ENCODE peak calls at places on chromosomes 11 and 22, in five cellular contexts. V is AG09309, N is A549, F is HCT116, K is psoas muscle. Z is an unnamed sample.

GRCh38 chr11:86674965-86675364 is 2.5 kb upstream of the ME3 start:
- DNase-seq in N (no peak), K (no peak), F (no peak), V (no peak), Z (no peak)

GRCh38 chr11:17972987-17973386 is 39.9 kb downstream of the SERGEF start:
- DNase-seq in K (peak; percentile 64), V (peak; percentile 85), F (peak; percentile 60), N (peak; percentile 62), Z (peak; percentile 87)

GRCh38 chr11:61896665-61897386 is 5.5 kb upstream of the FADS3 start:
- DNase-seq in N (no peak), V (no peak), K (no peak), F (no peak), Z (no peak)

GRCh38 chr11:44753965-44754645 is 27.3 kb downstream of the TSPAN18 start:
- DNase-seq in N (no peak), F (no peak), V (no peak), K (no peak), Z (no peak)

GRCh38 chr22:46052331-46052771 is 75.4 kb upstream of the WNT7B start:
- DNase-seq in F (no peak), V (no peak), N (no peak), K (peak; percentile 51), Z (no peak)

GRCh38 chr11:69511358-69512015 is 30.0 kb downstream of the LINC01488 start:
- DNase-seq in N (no peak), F (no peak), K (no peak), V (no peak), Z (peak; percentile 24)

GRCh38 chr11:27304514-27304913 is 58.5 kb downstream of the CCDC34 start:
- DNase-seq in V (no peak), K (no peak), F (no peak), N (no peak), Z (no peak)

GRCh38 chr22:35377735-35378134 is 3.2 kb upstream of the HMOX1 start:
- DNase-seq in N (no peak), F (no peak), K (no peak), V (no peak), Z (no peak)

GRCh38 chr22:39938509-39938908 is 21.7 kb upstream of the TMA7B start:
- DNase-seq in F (no peak), K (no peak), N (no peak), V (no peak), Z (no peak)

GRCh38 chr11:62611705-62612365 is 740 bp downstream of the EML3 start:
- DNase-seq in F (no peak), K (peak; percentile 76), V (no peak), N (peak; percentile 48), Z (no peak)

GRCh38 chr11:68049509-68050370 is 10.9 kb downstream of the TCIRG1 start:
- DNase-seq in N (no peak), V (no peak), F (no peak), K (peak; percentile 40), Z (no peak)

GRCh38 chr11:64295760-64296159 is 4.4 kb upstream of the CATSPERZ start:
- DNase-seq in V (no peak), F (no peak), K (no peak), N (no peak), Z (no peak)

GRCh38 chr11:91691872-91692271 is 532.7 kb upstream of the FAT3 start:
- DNase-seq in N (no peak), F (no peak), V (no peak), K (no peak), Z (no peak)

GRCh38 chr11:134425413-134425812 is 13.4 kb upstream of the B3GAT1 start:
- DNase-seq in V (no peak), N (no peak), K (no peak), F (no peak), Z (no peak)

GRCh38 chr11:44601471-44602370 is 36.3 kb downstream of the CD82 start:
- DNase-seq in F (no peak), V (no peak), N (no peak), K (no peak), Z (no peak)

GRCh38 chr22:37739000-37739399 is 42.2 kb downstream of the TRIOBP start:
- DNase-seq in K (peak; percentile 91), N (no peak), F (no peak), V (no peak), Z (no peak)

GRCh38 chr22:46064966-46065666 is 85.2 kb upstream of the PPARA start:
- DNase-seq in K (peak; percentile 40), N (no peak), V (no peak), F (no peak), Z (no peak)

GRCh38 chr22:43205748-43206514 is 19.0 kb upstream of the TTLL12 start:
- DNase-seq in F (no peak), N (no peak), K (no peak), V (no peak), Z (no peak)

GRCh38 chr11:69642913-69643632 is 2.1 kb downstream of the CCND1 start:
- DNase-seq in K (peak; percentile 84), F (no peak), N (peak; percentile 80), V (no peak), Z (peak; percentile 58)

GRCh38 chr11:71207996-71208774 is 44.2 kb downstream of the SHANK2 start:
- DNase-seq in F (no peak), V (no peak), K (peak; percentile 10), N (no peak), Z (no peak)

GRCh38 chr22:17777005-17777716 is 2.9 kb upstream of the BID start:
- DNase-seq in V (no peak), K (peak; percentile 66), N (no peak), F (no peak), Z (no peak)

GRCh38 chr22:38214248-38215056 is 12.7 kb downstream of the MAFF start:
- DNase-seq in K (peak; percentile 86), F (no peak), V (no peak), N (no peak), Z (no peak)

GRCh38 chr11:68843052-68843561 is 1.4 kb upstream of the CPT1A start:
- DNase-seq in N (no peak), F (no peak), K (no peak), V (no peak), Z (no peak)

GRCh38 chr11:61542661-61543060 is 34.1 kb downstream of the LRRC10B start:
- DNase-seq in K (no peak), V (no peak), N (no peak), F (no peak), Z (no peak)

GRCh38 chr11:78050964-78051831 is 12.5 kb upstream of the THRSP start:
- DNase-seq in F (no peak), K (no peak), V (peak; percentile 24), N (no peak), Z (no peak)

DNA sequence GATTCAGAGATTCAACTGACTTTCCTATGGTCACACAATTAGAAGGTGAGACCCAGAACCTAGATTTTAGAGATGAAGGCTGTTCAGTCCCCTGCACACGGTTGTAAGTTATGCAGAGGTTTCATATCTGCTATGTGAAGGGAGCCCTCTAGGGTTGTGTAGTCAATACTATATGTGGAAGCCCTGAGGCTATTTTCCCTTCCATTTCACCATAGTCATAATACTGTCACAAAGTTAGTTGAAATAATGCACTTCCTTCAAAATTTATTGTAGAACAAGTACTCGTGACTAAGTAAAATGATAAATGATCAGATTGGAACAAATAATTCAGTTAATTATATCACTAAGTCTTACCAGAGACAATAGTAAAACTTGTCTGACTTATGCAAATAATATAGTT is 48.8 kb downstream of the ENDOD1 start:
- DNase-seq in V (no peak), N (no peak), K (no peak), F (no peak), Z (no peak)
- TF ChIP-seq CTCF in V (no peak), N (no peak), K (peak; percentile 40), F (peak; percentile 36), Z (no peak)

GRCh38 chr11:8247312-8247711 is 16.4 kb downstream of the LMO1 start:
- DNase-seq in N (no peak), K (peak; percentile 77), F (no peak), V (no peak), Z (no peak)
- TF ChIP-seq CTCF in N (peak; percentile 52), K (peak; percentile 69), F (peak; percentile 81), V (peak; percentile 50), Z (peak; percentile 40)

DNA sequence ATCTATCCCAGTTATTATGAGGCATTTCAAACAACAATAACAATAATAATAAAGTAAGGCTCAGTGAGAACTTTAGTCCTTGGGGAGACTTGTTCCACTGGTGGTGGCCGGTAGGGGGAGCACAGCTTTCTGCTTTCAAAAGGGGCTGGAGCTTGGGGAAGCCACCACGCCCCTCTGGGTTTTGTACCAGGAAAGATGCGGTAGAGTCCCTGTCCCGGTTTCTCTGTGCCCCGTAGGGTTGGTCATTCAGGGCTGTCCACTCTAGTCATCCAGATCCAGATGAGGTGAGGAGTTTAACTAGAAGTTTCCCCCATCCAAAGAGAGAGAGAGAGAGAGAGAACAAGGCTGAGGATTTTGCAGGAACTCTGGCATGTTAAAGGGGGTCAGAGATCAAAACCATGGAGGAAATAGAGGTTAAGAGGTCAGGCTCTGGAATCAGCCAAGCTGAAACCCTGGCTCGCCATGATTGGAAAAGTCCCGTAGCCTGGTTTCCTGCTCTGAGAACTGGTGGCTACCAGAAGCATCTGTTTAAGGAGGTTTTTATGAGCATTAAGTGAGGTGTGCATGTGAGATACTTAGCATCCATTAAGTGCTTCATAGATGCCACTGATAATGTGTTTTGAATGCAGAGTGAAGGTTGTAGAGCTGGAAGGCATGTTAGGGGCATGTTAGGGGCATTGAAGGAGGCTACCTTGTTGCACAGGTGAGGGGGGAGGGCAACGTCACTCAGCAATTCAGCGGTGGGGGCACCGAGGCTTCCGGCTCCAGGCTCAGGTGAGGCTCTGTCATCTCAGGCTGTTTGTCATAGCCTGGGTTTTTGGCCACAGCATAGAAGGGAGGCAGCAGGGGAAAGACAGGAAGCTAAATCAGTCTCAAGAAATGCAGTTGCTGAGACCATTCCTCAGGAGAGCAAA is 298.7 kb downstream of the NTM start:
- DNase-seq in F (peak; percentile 6), V (no peak), N (peak; percentile 42), K (no peak), Z (no peak)
- TF ChIP-seq CTCF in F (peak; percentile 64), V (peak; percentile 50), N (peak; percentile 22), K (peak; percentile 29), Z (peak; percentile 66)

GRCh38 chr11:31160504-31161422 is 208.8 kb downstream of the DCDC1 start:
- DNase-seq in K (no peak), N (peak; percentile 25), F (peak; percentile 18), V (no peak), Z (no peak)
- TF ChIP-seq CTCF in K (peak; percentile 14), N (no peak), F (peak; percentile 55), V (no peak), Z (no peak)

GRCh38 chr11:122711831-122712378 is 56.4 kb downstream of the UBASH3B start:
- DNase-seq in V (no peak), F (no peak), N (no peak), K (no peak), Z (no peak)
- TF ChIP-seq CTCF in V (no peak), F (no peak), N (no peak), K (no peak), Z (no peak)